ENCODE peak calls at places on chromosomes 1 and 21, in four cellular contexts. W is tibial nerve, O is transverse colon, E is ovary. A is an unnamed sample.

GRCh38 chr1:230861970-230862595 is 6.2 kb downstream of the C1orf198 start:
- DNase-seq in W (no peak), E (no peak), O (no peak), A (no peak)

GRCh38 chr1:22643381-22643780 is at the start of gene C1QC:
- DNase-seq in W (peak), O (peak), E (no peak), A (no peak)

GRCh38 chr1:175188936-175189335 is 3.6 kb downstream of the KIAA0040 start:
- DNase-seq in E (no peak), W (no peak), O (peak), A (no peak)

GRCh38 chr1:27416387-27417111 is 24.1 kb downstream of the GPR3 start:
- DNase-seq in E (no peak), O (peak), W (no peak), A (no peak)

GRCh38 chr1:28156821-28157220 is 19.7 kb downstream of the PTAFR start:
- DNase-seq in O (no peak), E (no peak), W (peak), A (no peak)

GRCh38 chr1:64122588-64122987 is 80.8 kb upstream of the UBE2U start:
- DNase-seq in E (no peak), O (no peak), W (no peak), A (no peak)

GRCh38 chr1:167876597-167877175 is 37.2 kb downstream of the ADCY10 start:
- DNase-seq in O (no peak), W (no peak), E (no peak), A (no peak)

GRCh38 chr1:6401673-6402072 is 8.1 kb upstream of the ACOT7 start:
- DNase-seq in W (no peak), E (no peak), O (no peak), A (no peak)

GRCh38 chr1:238226805-238227204 is 336.1 kb upstream of the ZP4 start:
- DNase-seq in E (no peak), W (no peak), O (no peak), A (no peak)

GRCh38 chr1:37890378-37891014 is 31.1 kb upstream of the MTF1 start:
- DNase-seq in W (peak), E (no peak), O (no peak), A (no peak)

GRCh38 chr1:235703516-235703915 is 53.9 kb upstream of the GNG4 start:
- DNase-seq in E (no peak), W (no peak), O (no peak), A (no peak)

GRCh38 chr1:10979483-10979920 is 33.0 kb upstream of the TARDBP start:
- DNase-seq in W (peak), O (peak), E (no peak), A (no peak)

GRCh38 chr1:119372493-119373086 is 4.0 kb downstream of the HAO2 start:
- DNase-seq in W (no peak), O (peak), E (no peak), A (no peak)

GRCh38 chr1:218366322-218367052 is 21.4 kb downstream of the TGFB2 start:
- DNase-seq in W (no peak), E (no peak), O (no peak), A (no peak)

GRCh38 chr21:40575983-40576382 is 271.0 kb downstream of the DSCAM start:
- DNase-seq in W (no peak), E (no peak), O (no peak), A (no peak)

GRCh38 chr1:56965191-56965590 is 624 bp downstream of the C8B start:
- DNase-seq in O (no peak), W (no peak), E (no peak), A (no peak)

GRCh38 chr1:12542596-12543592 is 75.1 kb downstream of the DHRS3 start:
- DNase-seq in W (no peak), O (no peak), E (no peak), A (no peak)

GRCh38 chr1:204837440-204838084 is 33.1 kb upstream of the NFASC start:
- DNase-seq in W (no peak), O (no peak), E (peak), A (no peak)

GRCh38 chr1:182389619-182390047 is 2.0 kb downstream of the GLUL start:
- DNase-seq in E (no peak), O (peak), W (peak), A (no peak)

GRCh38 chr1:182391028-182391361 is 595 bp downstream of the GLUL start:
- DNase-seq in E (no peak), O (no peak), W (no peak), A (no peak)

GRCh38 chr1:182392045-182393028 is 747 bp upstream of the GLUL start:
- DNase-seq in O (peak), E (no peak), W (peak), A (peak)

GRCh38 chr1:182394055-182394775 is 2.6 kb upstream of the GLUL start:
- DNase-seq in W (peak), E (no peak), O (no peak), A (no peak)

DNA sequence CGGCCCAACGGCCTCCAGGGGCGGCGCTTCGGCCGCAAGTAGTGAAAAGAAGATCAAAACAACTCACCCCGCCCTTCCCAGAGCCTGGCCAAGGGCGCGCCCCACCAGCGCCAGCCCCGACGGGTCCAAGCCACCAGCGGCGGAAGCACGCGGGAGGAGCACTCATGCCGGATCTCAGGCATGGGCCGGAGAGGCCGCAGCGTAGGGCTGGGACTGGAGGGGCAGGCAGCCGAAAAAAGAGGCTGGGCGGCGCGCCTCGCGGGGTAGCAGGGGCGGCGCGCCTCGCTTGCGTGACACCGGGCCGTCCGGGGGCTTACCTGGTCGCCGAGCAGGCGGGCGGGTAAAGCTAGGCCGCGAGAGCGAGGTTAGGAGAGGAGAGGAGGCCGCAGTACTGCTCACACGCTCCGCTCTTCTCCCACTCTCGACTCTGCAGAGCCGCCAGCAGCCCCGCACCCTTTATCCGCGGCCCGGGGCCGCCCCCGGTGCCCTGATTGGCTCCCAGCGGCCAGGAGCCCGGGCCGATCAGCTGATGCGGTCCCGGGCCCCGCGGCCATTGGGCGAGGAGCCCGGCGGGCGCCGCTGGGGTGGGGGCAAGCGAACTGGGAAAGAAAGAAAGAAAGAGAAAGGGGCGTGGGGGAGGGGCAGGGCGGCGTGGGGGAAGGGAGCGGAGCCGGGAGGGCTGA is at the start of gene GLUL:
- DNase-seq in O (peak), E (peak), W (peak), A (peak)
- TF ChIP-seq CTCF in O (no peak), E (peak), W (peak), A (no peak)

GRCh38 chr1:78918157-78918556 is 88.4 kb downstream of the ADGRL4 start:
- DNase-seq in W (no peak), O (no peak), E (no peak), A (no peak)

GRCh38 chr1:78911956-78912880 is 94.3 kb downstream of the ADGRL4 start:
- DNase-seq in W (no peak), O (no peak), E (no peak), A (no peak)
- TF ChIP-seq EP300 in W (no peak), O (no peak), E (no peak), A (no peak)

GRCh38 chr1:223811634-223812101 is 34.1 kb downstream of the TP53BP2 start:
- DNase-seq in E (no peak), O (no peak), W (no peak), A (no peak)
- TF ChIP-seq CTCF in E (peak), O (peak), W (peak), A (peak)

GRCh38 chr1:32549601-32550000 is 10.4 kb downstream of the ZBTB8A start:
- DNase-seq in E (no peak), W (no peak), O (no peak), A (no peak)
- TF ChIP-seq EP300 in E (no peak), W (no peak), O (no peak), A (no peak)

GRCh38 chr1:67525053-67525760 is 95.0 kb upstream of the SERBP1 start:
- DNase-seq in O (no peak), W (no peak), E (no peak), A (no peak)

GRCh38 chr1:67524143-67525052 is 94.2 kb upstream of the SERBP1 start:
- DNase-seq in E (no peak), W (no peak), O (no peak), A (no peak)

GRCh38 chr1:67522793-67523192 is 92.6 kb upstream of the SERBP1 start:
- DNase-seq in O (no peak), W (no peak), E (no peak), A (no peak)

GRCh38 chr1:67522001-67522441 is 91.8 kb upstream of the SERBP1 start:
- DNase-seq in W (no peak), E (no peak), O (no peak), A (no peak)
- TF ChIP-seq CTCF in W (no peak), E (no peak), O (no peak), A (no peak)

GRCh38 chr1:156198831-156199349 is 5.0 kb downstream of the SLC25A44 start:
- DNase-seq in W (no peak), E (no peak), O (no peak), A (no peak)
- TF ChIP-seq EP300 in W (no peak), E (no peak), O (no peak), A (no peak)

GRCh38 chr1:186404454-186405051 is 28.9 kb downstream of the ODR4 start:
- DNase-seq in E (no peak), W (no peak), O (no peak), A (no peak)
- TF ChIP-seq CTCF in E (peak), W (peak), O (peak), A (peak)

GRCh38 chr21:44738621-44739020 is 27.2 kb upstream of the TSPEAR start:
- DNase-seq in E (no peak), O (no peak), W (no peak), A (no peak)

GRCh38 chr21:44735821-44736220 is 24.4 kb upstream of the TSPEAR start:
- DNase-seq in W (no peak), E (no peak), O (no peak), A (no peak)

GRCh38 chr21:44734841-44735240 is 23.5 kb upstream of the TSPEAR start:
- DNase-seq in W (no peak), O (no peak), E (no peak), A (no peak)

GRCh38 chr21:44737706-44738354 is 26.5 kb upstream of the TSPEAR start:
- DNase-seq in O (no peak), W (no peak), E (no peak), A (no peak)

GRCh38 chr21:44736291-44737004 is 25.1 kb upstream of the TSPEAR start:
- DNase-seq in O (peak), E (no peak), W (no peak), A (peak)
- TF ChIP-seq EP300 in O (no peak), E (no peak), W (no peak), A (no peak)

DNA sequence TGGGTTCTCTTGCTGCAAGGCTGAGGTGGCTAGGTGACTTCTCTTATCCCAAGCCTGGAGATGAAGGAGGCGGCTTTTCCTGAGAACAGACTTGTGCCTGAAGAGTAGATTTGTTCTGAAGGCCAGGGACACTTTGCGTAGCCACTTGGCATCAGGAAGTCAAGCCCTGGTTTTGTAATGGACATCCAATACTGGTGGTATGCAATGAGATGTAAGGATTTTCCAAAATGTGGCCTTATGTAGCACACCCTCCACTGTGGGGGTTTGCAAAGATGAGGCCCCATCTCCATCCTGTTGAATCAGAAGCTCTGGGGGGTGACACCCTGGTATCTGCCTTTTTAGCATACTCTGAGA is 124.5 kb upstream of the IPO9 start:
- DNase-seq in W (no peak), E (no peak), O (no peak), A (no peak)
- TF ChIP-seq CTCF in W (no peak), E (no peak), O (peak), A (no peak)

DNA sequence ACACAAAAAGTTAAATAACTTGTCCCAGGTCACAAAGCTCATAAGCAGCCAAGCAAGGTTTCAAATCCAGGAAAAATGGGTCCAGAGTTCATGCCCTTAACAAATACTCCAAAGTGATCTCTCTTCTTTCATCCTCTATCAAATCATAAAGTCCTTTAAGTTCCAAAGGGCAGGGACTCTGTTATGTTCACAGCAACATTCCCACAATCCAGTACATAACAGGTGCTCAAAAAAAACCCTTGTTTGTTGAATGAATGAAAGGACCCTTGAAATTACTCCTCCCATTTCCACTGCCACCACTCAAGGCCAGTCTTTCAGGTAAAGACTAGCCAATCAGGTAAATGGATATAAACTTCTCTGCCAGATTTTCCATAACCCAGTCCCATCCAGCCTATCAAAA is 2.7 kb downstream of the ABL2 start:
- DNase-seq in W (no peak), O (no peak), E (no peak), A (no peak)
- TF ChIP-seq EP300 in W (no peak), O (no peak), E (no peak), A (no peak)

A was measured in stomach.